ENCODE peak calls at places on chromosomes 1 and 21, in four cellular contexts. R is brain microvascular endothelial cell, L is tibial artery, P is iris pigment epithelial cell. W is an unnamed sample.

GRCh38 chr1:199978408-199978940 is 49.0 kb upstream of the NR5A2 start:
- DNase-seq in R (no peak), L (no peak), P (no peak), W (no peak)

GRCh38 chr1:171595324-171595723 is 26.7 kb upstream of the MYOCOS start:
- DNase-seq in R (no peak), L (no peak), P (peak; percentile 36), W (peak; percentile 16)

GRCh38 chr1:218350909-218351616 is 5.9 kb downstream of the TGFB2 start:
- DNase-seq in R (peak; percentile 80), L (no peak), P (peak; percentile 92), W (no peak)

GRCh38 chr21:32203877-32204480 is 74.9 kb downstream of the MIS18A start:
- DNase-seq in R (no peak), L (no peak), P (no peak), W (no peak)

GRCh38 chr1:89660086-89660946 is 27.4 kb downstream of the LRRC8C start:
- DNase-seq in R (no peak), L (no peak), P (peak; percentile 36), W (no peak)

GRCh38 chr1:6822530-6823359 is 37.5 kb downstream of the CAMTA1 start:
- DNase-seq in R (no peak), L (no peak), P (no peak), W (no peak)

GRCh38 chr1:67722292-67722944 is 37.4 kb downstream of the GADD45A start:
- DNase-seq in R (no peak), L (no peak), P (peak; percentile 54), W (no peak)

GRCh38 chr1:47866631-47867446 is 130.3 kb downstream of the TRABD2B start:
- DNase-seq in R (no peak), L (no peak), P (no peak), W (no peak)

GRCh38 chr1:27137544-27138075 is 17.3 kb downstream of the SLC9A1 start:
- DNase-seq in R (no peak), L (peak; percentile 47), P (no peak), W (peak; percentile 69)

GRCh38 chr21:27564684-27565280 is 597.9 kb upstream of the ADAMTS5 start:
- DNase-seq in R (peak; percentile 84), L (peak; percentile 30), P (peak; percentile 71), W (peak; percentile 68)

GRCh38 chr1:7501259-7501560 is 269.9 kb upstream of the VAMP3 start:
- DNase-seq in R (no peak), L (no peak), P (no peak), W (no peak)

GRCh38 chr1:161498646-161499045 is 6.6 kb upstream of the FCGR2A start:
- DNase-seq in R (no peak), L (no peak), P (no peak), W (no peak)

GRCh38 chr1:228083871-228084278 is 1.4 kb downstream of the ARF1 start:
- DNase-seq in R (no peak), L (no peak), P (peak; percentile 40), W (no peak)

GRCh38 chr1:17119744-17120482 is 662 bp upstream of the PADI2 start:
- DNase-seq in R (no peak), L (no peak), P (no peak), W (no peak)

GRCh38 chr1:223622132-223622842 is 43.2 kb downstream of the CAPN8 start:
- DNase-seq in R (no peak), L (no peak), P (no peak), W (no peak)

GRCh38 chr1:35505911-35506798 is 51.0 kb downstream of the KIAA0319L start:
- DNase-seq in R (peak; percentile 92), L (no peak), P (peak; percentile 91), W (peak; percentile 56)

GRCh38 chr1:54229281-54229891 is 29.4 kb downstream of the MRPL37 start:
- DNase-seq in R (no peak), L (no peak), P (peak; percentile 41), W (peak; percentile 46)

GRCh38 chr1:239558992-239559391 is 172.6 kb downstream of the CHRM3 start:
- DNase-seq in R (no peak), L (no peak), P (peak; percentile 15), W (peak; percentile 56)

GRCh38 chr1:226809785-226810571 is 60.4 kb upstream of the PSEN2 start:
- DNase-seq in R (no peak), L (no peak), P (peak; percentile 14), W (no peak)

GRCh38 chr1:33381979-33382378 is 48.9 kb downstream of the PHC2 start:
- DNase-seq in R (no peak), L (no peak), P (no peak), W (no peak)

GRCh38 chr1:152035406-152036315 is 1.1 kb downstream of the S100A11 start:
- DNase-seq in R (no peak), L (no peak), P (no peak), W (no peak)

GRCh38 chr1:77888429-77889239 is at the start of gene NEXN:
- DNase-seq in R (peak; percentile 76), L (peak; percentile 78), P (peak; percentile 74), W (peak; percentile 52)

GRCh38 chr1:14945132-14946010 is 208.2 kb upstream of the TMEM51 start:
- DNase-seq in R (peak; percentile 67), L (no peak), P (peak; percentile 90), W (peak; percentile 70)

GRCh38 chr1:8676813-8677212 is 140.6 kb downstream of the RERE start:
- DNase-seq in R (no peak), L (no peak), P (no peak), W (no peak)

GRCh38 chr1:205920159-205920558 is 23.1 kb downstream of the SLC26A9 start:
- DNase-seq in R (peak; percentile 24), L (peak; percentile 34), P (no peak), W (no peak)

GRCh38 chr1:68213843-68214242 is 18.5 kb downstream of the WLS start:
- DNase-seq in R (peak; percentile 56), L (peak; percentile 86), P (peak; percentile 80), W (peak; percentile 72)

GRCh38 chr1:64183985-64184440 is 19.4 kb upstream of the UBE2U start:
- DNase-seq in R (no peak), L (no peak), P (peak; percentile 89), W (peak; percentile 95)

GRCh38 chr1:229581485-229581884 is 23.0 kb upstream of the ABCB10 start:
- DNase-seq in R (no peak), L (no peak), P (no peak), W (no peak)

W was measured in epithelial cell of esophagus.